ENCODE peak calls at places on chromosomes 1 and 21, in four cellular contexts. O is fibroblast of lung, T is HCT116, D is IMR-90. A is an unnamed sample.

GRCh38 chr1:228370941-228371740 is 35.5 kb downstream of the TRIM11 start:
- DNase-seq in O (no peak), T (no peak), D (no peak), A (no peak)

GRCh38 chr1:10939654-10940450 is 72.6 kb upstream of the TARDBP start:
- DNase-seq in O (no peak), T (no peak), D (peak; percentile 5), A (no peak)

GRCh38 chr1:12344611-12345299 is 114.9 kb downstream of the VPS13D start:
- DNase-seq in O (no peak), T (no peak), D (no peak), A (no peak)

GRCh38 chr1:147665521-147665920 is 4.8 kb downstream of the ACP6 start:
- DNase-seq in O (no peak), T (no peak), D (no peak), A (no peak)

GRCh38 chr1:246329900-246330299 is 177.2 kb downstream of the SMYD3 start:
- DNase-seq in O (peak; percentile 2), T (no peak), D (no peak), A (peak; percentile 69)

GRCh38 chr1:44776749-44777068 is 1.4 kb downstream of the RPS8 start:
- DNase-seq in O (no peak), T (no peak), D (no peak), A (no peak)

GRCh38 chr1:206062464-206062863 is 9.5 kb downstream of the RHEX start:
- DNase-seq in O (no peak), T (no peak), D (no peak), A (no peak)

GRCh38 chr1:96464991-96465875 is 256.4 kb upstream of the PTBP2 start:
- DNase-seq in O (no peak), T (no peak), D (peak; percentile 80), A (no peak)

GRCh38 chr1:41274827-41275519 is 32.9 kb upstream of the SCMH1 start:
- DNase-seq in O (no peak), T (no peak), D (no peak), A (no peak)

GRCh38 chr1:29532741-29533140 is 296.4 kb downstream of the PTPRU start:
- DNase-seq in O (no peak), T (no peak), D (no peak), A (no peak)

GRCh38 chr1:203289281-203289981 is 15.9 kb upstream of the BTG2 start:
- DNase-seq in O (no peak), T (no peak), D (no peak), A (no peak)

GRCh38 chr1:164841723-164842465 is 282.9 kb downstream of the PBX1 start:
- DNase-seq in O (no peak), T (no peak), D (no peak), A (no peak)

GRCh38 chr1:3886106-3886670 is 13.9 kb downstream of the C1orf174 start:
- DNase-seq in O (no peak), T (no peak), D (no peak), A (no peak)

GRCh38 chr1:222095606-222096475 is 354.0 kb upstream of the DUSP10 start:
- DNase-seq in O (no peak), T (peak; percentile 31), D (no peak), A (no peak)

GRCh38 chr1:24929091-24929875 is 793 bp downstream of the RUNX3 start:
- DNase-seq in O (no peak), T (no peak), D (no peak), A (peak; percentile 21)

GRCh38 chr1:31412732-31413404 is at the start of gene SERINC2:
- DNase-seq in O (no peak), T (no peak), D (no peak), A (peak; percentile 61)

DNA sequence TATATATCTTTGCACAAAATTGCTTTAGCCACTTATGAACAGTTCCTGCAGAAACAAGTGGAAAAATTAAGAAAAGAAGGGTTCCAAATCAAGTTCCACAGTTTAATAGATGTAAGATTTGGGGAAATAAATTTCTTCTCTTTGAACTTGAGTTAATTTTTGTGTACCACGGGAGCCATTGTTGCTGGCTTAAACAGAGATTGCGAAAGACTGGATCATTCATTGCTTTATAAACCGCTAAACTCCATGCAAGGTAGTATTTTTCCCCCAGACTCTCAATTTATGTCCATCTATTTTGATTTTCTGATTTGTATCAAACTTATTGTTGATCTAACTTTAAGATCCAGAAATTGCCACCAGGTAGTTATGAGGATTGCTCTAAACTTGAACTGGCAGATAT is 246.1 kb upstream of the ADGRL4 start:
- DNase-seq in O (no peak), T (no peak), D (no peak), A (no peak)
- H3K4me1 ChIP-seq in O (no peaks in the 10 kb centered on the region), T (no peaks in the 10 kb centered on the region), D (no peaks in the 10 kb centered on the region), A (no peaks in the 10 kb centered on the region)

DNA sequence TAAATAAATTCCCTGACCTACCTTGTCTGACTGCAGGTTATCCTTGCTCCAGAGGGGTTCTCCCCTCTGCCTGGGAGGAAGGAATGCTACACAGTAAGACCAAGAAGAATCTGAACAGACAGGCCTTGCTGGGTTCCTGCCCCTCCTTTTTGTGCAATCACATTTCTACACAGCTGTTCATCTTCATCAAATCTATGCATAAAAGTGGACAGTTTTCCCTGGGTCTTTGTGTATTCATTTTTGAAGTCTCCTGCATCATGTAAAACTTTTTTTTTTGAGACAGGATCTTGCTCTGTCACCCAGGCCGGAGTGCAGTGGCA is 50.6 kb downstream of the DNTTIP2 start:
- DNase-seq in O (no peak), T (no peak), D (no peak), A (peak; percentile 54)
- H2AFZ ChIP-seq in O (no peak overlapping the region), T (no peak overlapping the region), D (no peak overlapping the region), A (no peak overlapping the region)

GRCh38 chr1:40060351-40060750 is 19.8 kb downstream of the CAP1 start:
- DNase-seq in O (no peak), T (no peak), D (no peak), A (no peak)
- H3K4me1 ChIP-seq in O (no peaks in the 10 kb centered on the region), T (no peaks in the 10 kb centered on the region), D (peaks cover 9% of the 10 kb centered on the region), A (peaks cover 37% of the 10 kb centered on the region)

GRCh38 chr1:42825058-42825851 is 8.1 kb upstream of the SVBP start:
- DNase-seq in O (no peak), T (no peak), D (no peak), A (no peak)
- H2AFZ ChIP-seq in O (no peak overlapping the region), T (no peak overlapping the region), D (no peak overlapping the region), A (no peak overlapping the region)

GRCh38 chr1:54798769-54799641 is 2.1 kb downstream of the TTC22 start:
- DNase-seq in O (no peak), T (no peak), D (peak; percentile 36), A (peak; percentile 85)

GRCh38 chr1:54795100-54795665 is 5.9 kb downstream of the TTC22 start:
- DNase-seq in O (no peak), T (no peak), D (no peak), A (no peak)

GRCh38 chr1:54798206-54798605 is 2.9 kb downstream of the TTC22 start:
- DNase-seq in O (no peak), T (no peak), D (no peak), A (no peak)

GRCh38 chr1:54795841-54796468 is 5.2 kb downstream of the TTC22 start:
- DNase-seq in O (no peak), T (no peak), D (no peak), A (no peak)

DNA sequence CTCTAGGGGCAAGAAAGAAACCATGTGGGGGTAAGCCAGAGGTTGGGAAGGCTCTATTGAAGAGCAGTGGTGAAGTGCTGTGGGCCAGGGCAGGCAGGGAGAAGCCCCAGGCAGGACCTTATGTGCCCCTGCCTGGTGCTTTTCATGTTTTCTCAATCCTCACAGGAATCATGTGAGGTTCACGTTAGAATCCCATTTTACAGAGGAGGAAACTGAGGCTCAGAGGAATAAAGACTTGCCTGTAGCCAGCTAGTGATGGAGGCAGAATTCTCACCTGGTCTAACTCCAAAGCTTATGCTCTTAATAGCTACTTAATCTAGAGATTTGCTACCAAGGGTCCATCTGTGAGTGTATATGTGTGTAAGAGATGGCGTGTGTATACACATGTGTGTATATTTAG is 4.2 kb downstream of the TTC22 start:
- DNase-seq in O (no peak), T (no peak), D (no peak), A (no peak)
- H3K4me1 ChIP-seq in O (no peaks in the 10 kb centered on the region), T (peaks cover 7% of the 10 kb centered on the region), D (no peaks in the 10 kb centered on the region), A (peaks cover 46% of the 10 kb centered on the region)

GRCh38 chr21:17819878-17820232 is 699 bp upstream of the C21orf91 start:
- DNase-seq in O (no peak), T (no peak), D (peak; percentile 72), A (no peak)
- H2AFZ ChIP-seq in O (peak overlapping the region; percentile 85), T (peak overlapping the region; percentile 58), D (peak overlapping the region; percentile 99), A (peak overlapping the region; percentile 96)

GRCh38 chr1:151924691-151925587 is 15.6 kb upstream of the THEM4 start:
- DNase-seq in O (no peak), T (no peak), D (no peak), A (no peak)
- H3K4me1 ChIP-seq in O (no peaks in the 10 kb centered on the region), T (no peaks in the 10 kb centered on the region), D (no peaks in the 10 kb centered on the region), A (peaks cover 9% of the 10 kb centered on the region)

GRCh38 chr1:38680801-38681510 is 178.6 kb downstream of the RRAGC start:
- DNase-seq in O (peak; percentile 13), T (no peak), D (no peak), A (no peak)
- H2AFZ ChIP-seq in O (no peak overlapping the region), T (no peak overlapping the region), D (no peak overlapping the region), A (no peak overlapping the region)

GRCh38 chr1:154626456-154627246 is 18.7 kb upstream of the ADAR start:
- DNase-seq in O (no peak), T (no peak), D (no peak), A (no peak)

GRCh38 chr1:154629160-154630073 is 21.4 kb upstream of the ADAR start:
- DNase-seq in O (peak; percentile 38), T (no peak), D (peak; percentile 65), A (peak; percentile 35)

GRCh38 chr1:154624756-154625643 is 17.0 kb upstream of the ADAR start:
- DNase-seq in O (peak; percentile 97), T (no peak), D (peak; percentile 97), A (peak; percentile 46)

GRCh38 chr1:154627247-154628121 is 19.5 kb upstream of the ADAR start:
- DNase-seq in O (peak; percentile 90), T (peak; percentile 82), D (peak; percentile 88), A (peak; percentile 83)

GRCh38 chr1:154628122-154628405 is 20.1 kb upstream of the ADAR start:
- DNase-seq in O (no peak), T (no peak), D (no peak), A (no peak)
- H3K4me1 ChIP-seq in O (no peaks in the 10 kb centered on the region), T (peaks cover 4% of the 10 kb centered on the region), D (peaks cover 9% of the 10 kb centered on the region), A (peaks cover 8% of the 10 kb centered on the region)

GRCh38 chr1:224747578-224747977 is 131.5 kb downstream of the CNIH3 start:
- DNase-seq in O (peak; percentile 76), T (no peak), D (peak; percentile 29), A (peak; percentile 50)
- H2AFZ ChIP-seq in O (no peak overlapping the region), T (no peak overlapping the region), D (no peak overlapping the region), A (peak overlapping the region; percentile 72)